ENCODE peak calls at places on chromosomes 11 and 22, in four cellular contexts. F, R, I and W are unnamed samples.
A peak's percentile ranks its signal among the peaks of the same experiment; 100 is the strongest.

GRCh38 chr11:70711095-70711910 is 313.0 kb downstream of the CTTN start:
- DNase-seq in R (no peak), I (no peak), F (no peak), W (no peak)

GRCh38 chr22:17205432-17205831 is 13.8 kb downstream of the ADA2 start:
- DNase-seq in F (no peak), R (no peak), I (peak; percentile 55), W (no peak)

GRCh38 chr11:124896071-124896750 is 1.5 kb downstream of the ROBO4 start:
- DNase-seq in R (no peak), F (no peak), I (no peak), W (no peak)

GRCh38 chr22:25351631-25352293 is 132.3 kb downstream of the CRYBB2 start:
- DNase-seq in F (no peak), I (no peak), R (no peak), W (no peak)

GRCh38 chr11:14249121-14249963 is 109.6 kb downstream of the RRAS2 start:
- DNase-seq in I (peak; percentile 74), F (peak; percentile 55), R (peak; percentile 68), W (peak; percentile 54)

GRCh38 chr11:118343981-118344521 is at the start of gene CD3G:
- DNase-seq in R (no peak), I (no peak), F (peak; percentile 40), W (peak; percentile 62)

GRCh38 chr11:16959528-16960100 is 54.6 kb downstream of the PLEKHA7 start:
- DNase-seq in F (no peak), I (no peak), R (no peak), W (no peak)

GRCh38 chr11:127074151-127074761 is 73.7 kb upstream of the KIRREL3 start:
- DNase-seq in I (peak; percentile 77), F (no peak), R (peak; percentile 37), W (no peak)

GRCh38 chr11:92846542-92847125 is 122.8 kb upstream of the MTNR1B start:
- DNase-seq in I (no peak), F (no peak), R (peak; percentile 28), W (no peak)

GRCh38 chr22:21802673-21803072 is 64.8 kb downstream of the MAPK1 start:
- DNase-seq in R (no peak), I (no peak), F (no peak), W (no peak)